ENCODE peak calls at places on chromosome 7, in four cellular contexts. Z, W, Q and T are unnamed samples.
A peak's percentile ranks its signal among the peaks of the same experiment; 100 is the strongest.

GRCh38 chr7:32539917-32540544 is 44.7 kb downstream of the AVL9 start:
- DNase-seq in Z (no peak), W (no peak), Q (no peak), T (no peak)

GRCh38 chr7:97982647-97983046 is 7.3 kb downstream of the OCM2 start:
- DNase-seq in Z (no peak), W (no peak), Q (no peak), T (no peak)

GRCh38 chr7:69996132-69996531 is 397.9 kb downstream of the AUTS2 start:
- DNase-seq in Z (no peak), W (no peak), Q (no peak), T (no peak)

GRCh38 chr7:122616951-122617350 is 82.0 kb downstream of the RNF133 start:
- DNase-seq in Z (no peak), W (no peak), Q (no peak), T (no peak)

GRCh38 chr7:925601-926000 is 28.9 kb downstream of the ADAP1 start:
- DNase-seq in Z (no peak), W (peak; percentile 64), Q (no peak), T (peak; percentile 83)

GRCh38 chr7:118252087-118252486 is 27.6 kb downstream of the ANKRD7 start:
- DNase-seq in Z (no peak), W (no peak), Q (no peak), T (no peak)

GRCh38 chr7:17497136-17497535 is 198.7 kb downstream of the AHR start:
- DNase-seq in Z (no peak), W (no peak), Q (no peak), T (no peak)

GRCh38 chr7:16484453-16485158 is 19.1 kb upstream of the SOSTDC1 start:
- DNase-seq in Z (no peak), W (no peak), Q (peak; percentile 31), T (no peak)

GRCh38 chr7:101594790-101595189 is 34.3 kb downstream of the MYL10 start:
- DNase-seq in Z (no peak), W (no peak), Q (no peak), T (no peak)

GRCh38 chr7:19958309-19958896 is 185.0 kb upstream of the TMEM196 start:
- DNase-seq in Z (no peak), W (no peak), Q (no peak), T (no peak)

GRCh38 chr7:153886506-153887391 is 165.4 kb upstream of the DPP6 start:
- DNase-seq in Z (no peak), W (no peak), Q (peak; percentile 78), T (no peak)

GRCh38 chr7:4479367-4480039 is 202.6 kb upstream of the FOXK1 start:
- DNase-seq in Z (peak; percentile 23), W (no peak), Q (peak; percentile 78), T (no peak)

DNA sequence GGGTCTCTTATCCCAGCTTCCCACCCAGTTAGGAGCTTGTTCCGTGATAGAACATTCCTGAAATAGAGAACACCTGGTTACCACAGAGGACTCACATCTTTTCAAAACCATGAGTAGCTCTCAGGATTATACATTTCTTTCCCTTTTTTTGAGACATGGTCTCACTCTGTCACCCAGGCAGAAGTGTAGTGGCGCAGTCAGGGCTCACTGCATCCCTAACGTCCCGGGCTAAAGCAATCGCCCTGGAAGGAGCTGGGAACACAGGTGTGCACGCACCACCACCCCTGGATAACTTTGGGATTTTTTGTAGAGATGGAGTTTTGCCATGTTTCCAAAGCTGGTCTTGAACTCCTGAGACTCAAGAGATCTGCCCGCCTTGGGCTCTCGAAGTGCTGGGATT is 144.0 kb downstream of the RNF216 start:
- DNase-seq in Z (no peak), W (no peak), Q (no peak), T (no peak)
- H3K27ac ChIP-seq in Z (no peak overlapping the region), W (no peak overlapping the region), Q (peak overlapping the region; percentile 82), T (no peak overlapping the region)

GRCh38 chr7:71885487-71885886 is 526.7 kb downstream of the CALN1 start:
- DNase-seq in Z (no peak), W (no peak), Q (no peak), T (no peak)
- H3K9me3 ChIP-seq in Z (peaks cover 5% of the 10 kb centered on the region), W (peaks cover 8% of the 10 kb centered on the region), Q (no peaks in the 10 kb centered on the region), T (no peaks in the 10 kb centered on the region)

DNA sequence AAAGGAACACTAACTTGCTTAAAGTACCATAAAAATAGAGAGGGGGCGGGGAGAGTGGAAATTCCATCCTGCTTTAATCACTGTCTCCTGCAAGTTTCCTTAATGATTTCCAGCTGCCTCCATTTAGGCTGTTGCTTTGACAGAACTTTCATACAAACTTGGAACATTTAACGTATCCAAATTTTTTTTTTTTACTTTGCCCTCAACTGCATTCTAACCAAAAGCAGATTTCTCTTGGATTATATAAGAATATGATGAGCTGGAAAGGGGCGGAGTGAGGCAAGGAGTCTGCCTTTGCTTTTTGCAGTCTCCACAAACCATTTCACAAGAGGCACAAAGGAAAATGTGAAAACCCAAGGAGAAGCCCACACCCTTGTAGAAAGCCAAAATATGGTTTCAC is 46.6 kb upstream of the COL1A2 start:
- DNase-seq in Z (peak; percentile 25), W (peak; percentile 61), Q (no peak), T (no peak)
- H3K27ac ChIP-seq in Z (no peak overlapping the region), W (peak overlapping the region; percentile 76), Q (no peak overlapping the region), T (no peak overlapping the region)

GRCh38 chr7:126424985-126425384 is 827.8 kb downstream of the GRM8 start:
- DNase-seq in Z (no peak), W (no peak), Q (no peak), T (no peak)

GRCh38 chr7:126419047-126419446 is 833.7 kb downstream of the GRM8 start:
- DNase-seq in Z (no peak), W (no peak), Q (no peak), T (no peak)
- H3K9me3 ChIP-seq in Z (no peaks in the 10 kb centered on the region), W (no peaks in the 10 kb centered on the region), Q (no peaks in the 10 kb centered on the region), T (no peaks in the 10 kb centered on the region)

DNA sequence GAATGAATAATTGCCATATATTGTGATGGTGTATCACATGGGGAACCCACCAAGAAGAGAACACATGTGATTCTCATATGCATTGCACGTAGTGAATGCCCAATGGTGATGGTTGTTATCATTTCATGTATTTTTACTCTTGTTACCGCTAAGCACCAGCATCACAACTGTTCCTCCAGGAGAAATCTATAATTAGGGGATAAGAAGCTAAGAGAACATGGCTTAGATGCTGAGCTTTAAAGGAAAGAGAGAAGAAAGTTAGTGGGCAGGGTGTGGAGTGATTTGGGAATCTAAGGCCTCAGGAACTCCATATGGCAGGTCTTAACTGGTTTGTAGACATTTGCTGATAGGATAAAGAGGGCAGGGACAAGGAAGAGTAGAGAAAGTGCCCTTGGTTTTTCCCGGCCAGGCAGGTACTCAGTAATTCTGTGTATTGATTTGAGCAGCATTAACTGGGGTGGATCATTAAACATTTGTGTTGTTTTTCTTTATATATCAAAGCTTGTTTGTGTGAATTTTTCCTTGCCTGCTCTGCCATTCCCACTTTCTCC is 145.9 kb downstream of the LRRC4 start:
- DNase-seq in Z (no peak), W (no peak), Q (no peak), T (no peak)
- H3K27ac ChIP-seq in Z (no peak overlapping the region), W (no peak overlapping the region), Q (peak overlapping the region; percentile 17), T (no peak overlapping the region)

GRCh38 chr7:157964016-157964415 is 623.6 kb downstream of the PTPRN2 start:
- DNase-seq in Z (no peak), W (no peak), Q (no peak), T (no peak)

GRCh38 chr7:157963526-157963925 is 624.1 kb downstream of the PTPRN2 start:
- DNase-seq in Z (no peak), W (no peak), Q (no peak), T (no peak)

GRCh38 chr7:157964521-157964920 is 623.1 kb downstream of the PTPRN2 start:
- DNase-seq in Z (no peak), W (no peak), Q (no peak), T (no peak)

GRCh38 chr7:157969995-157970394 is 617.6 kb downstream of the PTPRN2 start:
- DNase-seq in Z (no peak), W (no peak), Q (no peak), T (no peak)

GRCh38 chr7:157966490-157966889 is 621.1 kb downstream of the PTPRN2 start:
- DNase-seq in Z (no peak), W (no peak), Q (no peak), T (no peak)
- H3K9me3 ChIP-seq in Z (no peaks in the 10 kb centered on the region), W (peaks cover 3% of the 10 kb centered on the region), Q (no peaks in the 10 kb centered on the region), T (no peaks in the 10 kb centered on the region)